ENCODE peak calls at places on chromosomes 5 and 9, in five cellular contexts. One of them, this sample, is unnamed.

GRCh38 chr5:141734501-141735231 is 52.6 kb upstream of the ARAP3 start:
- DNase-seq in PC-3: peak
- DNase-seq in neural progenitor cell: peak
- DNase-seq in GM23338: peak
- DNase-seq in HCT116: no peak
- DNase-seq in this sample: no peak

GRCh38 chr9:35010351-35010958 is 20.9 kb downstream of the DNAJB5 start:
- DNase-seq in PC-3: no peak
- DNase-seq in neural progenitor cell: no peak
- DNase-seq in GM23338: no peak
- DNase-seq in HCT116: no peak
- DNase-seq in this sample: no peak

GRCh38 chr9:132041825-132042224 is 37.8 kb downstream of the MED27 start:
- DNase-seq in PC-3: no peak
- DNase-seq in neural progenitor cell: no peak
- DNase-seq in GM23338: no peak
- DNase-seq in HCT116: no peak
- DNase-seq in this sample: no peak

GRCh38 chr5:146291421-146292074 is 47.1 kb upstream of the POU4F3 start:
- DNase-seq in PC-3: peak
- DNase-seq in neural progenitor cell: peak
- DNase-seq in GM23338: peak
- DNase-seq in HCT116: peak
- DNase-seq in this sample: no peak

GRCh38 chr5:134958755-134959154 is 9.0 kb upstream of the CATSPER3 start:
- DNase-seq in PC-3: no peak
- DNase-seq in neural progenitor cell: peak
- DNase-seq in GM23338: peak
- DNase-seq in HCT116: no peak
- DNase-seq in this sample: no peak

GRCh38 chr9:6080154-6080716 is 64.8 kb upstream of the RANBP6 start:
- DNase-seq in PC-3: peak
- DNase-seq in neural progenitor cell: peak
- DNase-seq in GM23338: peak
- DNase-seq in HCT116: peak
- DNase-seq in this sample: peak

GRCh38 chr5:119070578-119070827 is 384 bp upstream of the DMXL1 start:
- DNase-seq in PC-3: no peak
- DNase-seq in neural progenitor cell: peak
- DNase-seq in GM23338: peak
- DNase-seq in HCT116: no peak
- DNase-seq in this sample: peak

GRCh38 chr9:83059417-83059816 is 3.5 kb downstream of the RASEF start:
- DNase-seq in PC-3: peak
- DNase-seq in neural progenitor cell: no peak
- DNase-seq in GM23338: no peak
- DNase-seq in HCT116: no peak
- DNase-seq in this sample: no peak

GRCh38 chr9:8766096-8766495 is 966.5 kb upstream of the DMAC1 start:
- DNase-seq in PC-3: no peak
- DNase-seq in neural progenitor cell: no peak
- DNase-seq in GM23338: no peak
- DNase-seq in HCT116: no peak
- DNase-seq in this sample: no peak

GRCh38 chr5:150293091-150293941 is 3.7 kb upstream of the CAMK2A start:
- DNase-seq in PC-3: no peak
- DNase-seq in neural progenitor cell: no peak
- DNase-seq in GM23338: no peak
- DNase-seq in HCT116: no peak
- DNase-seq in this sample: no peak

GRCh38 chr5:134503088-134503936 is 22.2 kb upstream of the JADE2 start:
- DNase-seq in PC-3: peak
- DNase-seq in neural progenitor cell: no peak
- DNase-seq in GM23338: peak
- DNase-seq in HCT116: peak
- DNase-seq in this sample: peak

GRCh38 chr5:6522983-6523382 is 74.3 kb downstream of the UBE2QL1 start:
- DNase-seq in PC-3: no peak
- DNase-seq in neural progenitor cell: no peak
- DNase-seq in GM23338: no peak
- DNase-seq in HCT116: no peak
- DNase-seq in this sample: no peak

GRCh38 chr9:74573792-74574191 is 76.7 kb downstream of the RORB start:
- DNase-seq in PC-3: no peak
- DNase-seq in neural progenitor cell: no peak
- DNase-seq in GM23338: no peak
- DNase-seq in HCT116: no peak
- DNase-seq in this sample: no peak

GRCh38 chr9:88174324-88174723 is 36.0 kb upstream of the SPATA31C2 start:
- DNase-seq in PC-3: peak
- DNase-seq in neural progenitor cell: peak
- DNase-seq in GM23338: no peak
- DNase-seq in HCT116: no peak
- DNase-seq in this sample: no peak

GRCh38 chr9:105119166-105119565 is 125.3 kb upstream of the SLC44A1 start:
- DNase-seq in PC-3: no peak
- DNase-seq in neural progenitor cell: peak
- DNase-seq in GM23338: no peak
- DNase-seq in HCT116: no peak
- DNase-seq in this sample: no peak

GRCh38 chr9:122236681-122237080 is 7.9 kb upstream of the LHX6 start:
- DNase-seq in PC-3: no peak
- DNase-seq in neural progenitor cell: no peak
- DNase-seq in GM23338: no peak
- DNase-seq in HCT116: no peak
- DNase-seq in this sample: no peak

GRCh38 chr5:135890867-135891266 is 4.8 kb downstream of the IL9 start:
- DNase-seq in PC-3: no peak
- DNase-seq in neural progenitor cell: no peak
- DNase-seq in GM23338: no peak
- DNase-seq in HCT116: no peak
- DNase-seq in this sample: no peak

GRCh38 chr5:40033411-40033810 is 608.6 kb upstream of the DAB2 start:
- DNase-seq in PC-3: no peak
- DNase-seq in neural progenitor cell: no peak
- DNase-seq in GM23338: no peak
- DNase-seq in HCT116: no peak
- DNase-seq in this sample: no peak

GRCh38 chr9:38423939-38424843 is at the start of gene IGFBPL1:
- DNase-seq in PC-3: no peak
- DNase-seq in neural progenitor cell: peak
- DNase-seq in GM23338: peak
- DNase-seq in HCT116: no peak
- DNase-seq in this sample: no peak
- TF ChIP-seq EZH2 in PC-3: peak
- TF ChIP-seq EZH2 in neural progenitor cell: no peak
- TF ChIP-seq EZH2 in GM23338: peak
- TF ChIP-seq EZH2 in HCT116: no peak
- TF ChIP-seq EZH2 in this sample: peak

GRCh38 chr5:75717082-75717922 is at the start of gene POC5:
- DNase-seq in PC-3: peak
- DNase-seq in neural progenitor cell: peak
- DNase-seq in GM23338: peak
- DNase-seq in HCT116: peak
- DNase-seq in this sample: peak

GRCh38 chr5:75712091-75712490 is 5.1 kb downstream of the POC5 start:
- DNase-seq in PC-3: no peak
- DNase-seq in neural progenitor cell: no peak
- DNase-seq in GM23338: no peak
- DNase-seq in HCT116: no peak
- DNase-seq in this sample: no peak

GRCh38 chr5:75720882-75721281 is 3.6 kb upstream of the POC5 start:
- DNase-seq in PC-3: no peak
- DNase-seq in neural progenitor cell: no peak
- DNase-seq in GM23338: no peak
- DNase-seq in HCT116: no peak
- DNase-seq in this sample: no peak

GRCh38 chr5:75721573-75721972 is 4.3 kb upstream of the POC5 start:
- DNase-seq in PC-3: no peak
- DNase-seq in neural progenitor cell: no peak
- DNase-seq in GM23338: no peak
- DNase-seq in HCT116: no peak
- DNase-seq in this sample: no peak

GRCh38 chr5:75716715-75717081 is 539 bp downstream of the POC5 start:
- DNase-seq in PC-3: no peak
- DNase-seq in neural progenitor cell: peak
- DNase-seq in GM23338: peak
- DNase-seq in HCT116: no peak
- DNase-seq in this sample: no peak
- TF ChIP-seq EZH2 in PC-3: no peak
- TF ChIP-seq EZH2 in neural progenitor cell: no peak
- TF ChIP-seq EZH2 in GM23338: no peak
- TF ChIP-seq EZH2 in HCT116: no peak
- TF ChIP-seq EZH2 in this sample: no peak

DNA sequence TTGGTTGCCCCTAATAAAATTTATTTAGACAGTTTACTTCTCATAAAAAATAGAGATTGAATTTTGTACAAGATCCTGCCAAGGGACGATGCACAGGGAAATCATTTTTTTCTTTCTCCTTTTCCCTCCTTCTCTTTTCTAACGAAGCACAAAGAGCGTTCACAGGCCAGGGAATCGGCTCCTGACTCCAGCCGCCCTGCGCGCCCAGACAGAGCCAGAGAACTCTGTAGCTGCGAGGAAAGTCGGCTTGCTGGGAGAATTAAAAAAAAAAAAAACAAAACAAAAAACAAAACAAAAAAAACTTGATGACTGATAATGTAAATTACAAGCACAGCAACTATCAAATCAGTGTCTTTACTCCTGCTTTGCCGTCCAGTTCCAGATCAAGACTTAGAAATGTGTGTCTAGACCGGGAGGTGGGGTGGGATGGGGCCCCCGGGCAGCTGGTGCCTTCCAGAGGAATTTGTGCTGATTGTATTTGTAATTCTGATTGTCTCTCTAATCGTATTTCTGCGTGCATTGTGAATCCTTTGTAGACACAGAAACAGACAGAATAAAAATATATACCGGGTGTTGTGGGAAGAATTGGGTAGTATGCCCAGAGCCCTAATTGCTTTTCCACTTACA is 3.6 kb upstream of the OTP start:
- DNase-seq in PC-3: no peak
- DNase-seq in neural progenitor cell: peak
- DNase-seq in GM23338: peak
- DNase-seq in HCT116: no peak
- DNase-seq in this sample: no peak
- TF ChIP-seq EZH2 in PC-3: no peak
- TF ChIP-seq EZH2 in neural progenitor cell: peak
- TF ChIP-seq EZH2 in GM23338: peak
- TF ChIP-seq EZH2 in HCT116: no peak
- TF ChIP-seq EZH2 in this sample: no peak

GRCh38 chr9:96020300-96020821 is 144.9 kb downstream of the ERCC6L2 start:
- DNase-seq in PC-3: no peak
- DNase-seq in neural progenitor cell: peak
- DNase-seq in GM23338: peak
- DNase-seq in HCT116: no peak
- DNase-seq in this sample: no peak

GRCh38 chr9:96020822-96021615 is 145.5 kb downstream of the ERCC6L2 start:
- DNase-seq in PC-3: no peak
- DNase-seq in neural progenitor cell: peak
- DNase-seq in GM23338: peak
- DNase-seq in HCT116: no peak
- DNase-seq in this sample: no peak

GRCh38 chr9:96022445-96023031 is 147.0 kb downstream of the ERCC6L2 start:
- DNase-seq in PC-3: no peak
- DNase-seq in neural progenitor cell: peak
- DNase-seq in GM23338: peak
- DNase-seq in HCT116: no peak
- DNase-seq in this sample: no peak

GRCh38 chr9:96025995-96026572 is 150.6 kb downstream of the ERCC6L2 start:
- DNase-seq in PC-3: no peak
- DNase-seq in neural progenitor cell: peak
- DNase-seq in GM23338: peak
- DNase-seq in HCT116: no peak
- DNase-seq in this sample: no peak

GRCh38 chr9:96021616-96022444 is 146.3 kb downstream of the ERCC6L2 start:
- DNase-seq in PC-3: no peak
- DNase-seq in neural progenitor cell: peak
- DNase-seq in GM23338: peak
- DNase-seq in HCT116: no peak
- DNase-seq in this sample: no peak
- TF ChIP-seq EZH2 in PC-3: no peak
- TF ChIP-seq EZH2 in neural progenitor cell: no peak
- TF ChIP-seq EZH2 in GM23338: peak
- TF ChIP-seq EZH2 in HCT116: no peak
- TF ChIP-seq EZH2 in this sample: peak

GRCh38 chr9:127754761-127755557 is 19.9 kb upstream of the TOR2A start:
- DNase-seq in PC-3: no peak
- DNase-seq in neural progenitor cell: peak
- DNase-seq in GM23338: peak
- DNase-seq in HCT116: no peak
- DNase-seq in this sample: no peak

GRCh38 chr9:127754099-127754760 is 19.1 kb upstream of the TOR2A start:
- DNase-seq in PC-3: no peak
- DNase-seq in neural progenitor cell: peak
- DNase-seq in GM23338: peak
- DNase-seq in HCT116: no peak
- DNase-seq in this sample: no peak

GRCh38 chr9:127756233-127756632 is 21.1 kb upstream of the TOR2A start:
- DNase-seq in PC-3: no peak
- DNase-seq in neural progenitor cell: no peak
- DNase-seq in GM23338: no peak
- DNase-seq in HCT116: no peak
- DNase-seq in this sample: no peak

GRCh38 chr9:127753556-127753955 is 18.5 kb upstream of the TOR2A start:
- DNase-seq in PC-3: no peak
- DNase-seq in neural progenitor cell: no peak
- DNase-seq in GM23338: no peak
- DNase-seq in HCT116: no peak
- DNase-seq in this sample: no peak

DNA sequence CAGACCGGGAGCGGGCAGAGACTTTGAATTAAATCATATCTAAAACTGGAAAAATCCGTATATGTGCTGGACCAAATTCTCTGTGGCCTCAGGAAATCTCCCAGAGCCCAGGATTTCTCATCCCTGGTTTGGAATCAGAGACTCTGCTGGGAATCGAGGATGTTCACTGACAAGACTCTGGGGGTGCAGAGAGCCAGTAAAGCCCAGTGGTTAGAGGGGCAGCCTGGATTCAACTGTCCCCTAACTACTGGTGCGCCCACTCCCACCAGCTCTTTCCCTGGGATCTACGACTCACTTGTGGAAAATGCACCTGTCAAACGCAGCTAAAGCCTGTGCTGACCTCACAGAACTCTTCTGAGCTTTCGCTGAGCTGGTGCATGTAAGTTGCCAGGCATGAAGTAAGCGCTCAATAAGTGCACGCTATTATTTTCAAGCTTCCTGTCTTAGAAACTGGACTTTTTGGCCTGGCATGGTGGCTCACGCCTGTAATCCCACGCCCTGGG is 20.5 kb upstream of the TOR2A start:
- DNase-seq in PC-3: no peak
- DNase-seq in neural progenitor cell: no peak
- DNase-seq in GM23338: no peak
- DNase-seq in HCT116: no peak
- DNase-seq in this sample: no peak
- TF ChIP-seq EZH2 in PC-3: no peak
- TF ChIP-seq EZH2 in neural progenitor cell: no peak
- TF ChIP-seq EZH2 in GM23338: no peak
- TF ChIP-seq EZH2 in HCT116: no peak
- TF ChIP-seq EZH2 in this sample: peak

GRCh38 chr9:130327781-130328348 is 62.3 kb downstream of the HMCN2 start:
- DNase-seq in PC-3: no peak
- DNase-seq in neural progenitor cell: no peak
- DNase-seq in GM23338: no peak
- DNase-seq in HCT116: no peak
- DNase-seq in this sample: no peak
- TF ChIP-seq EZH2 in PC-3: no peak
- TF ChIP-seq EZH2 in neural progenitor cell: no peak
- TF ChIP-seq EZH2 in GM23338: no peak
- TF ChIP-seq EZH2 in HCT116: no peak
- TF ChIP-seq EZH2 in this sample: no peak

This sample was measured in keratinocyte.